ENCODE peak calls at places on chromosomes 4 and X, in four cellular contexts. M, L, V and S are unnamed samples.

GRCh38 chr4:9904976-9905587 is 116.2 kb downstream of the SLC2A9 start:
- DNase-seq in V (peak), L (no peak), M (no peak), S (no peak)

GRCh38 chr4:16450724-16451123 is 224.5 kb upstream of the TAPT1 start:
- DNase-seq in M (no peak), L (no peak), V (no peak), S (no peak)

GRCh38 chr4:179151770-179152169 is 1709.5 kb upstream of the AGA start:
- DNase-seq in V (no peak), M (no peak), L (no peak), S (peak)

GRCh38 chr4:85777908-85778808 is 303.2 kb downstream of the ARHGAP24 start:
- DNase-seq in L (no peak), M (peak), V (no peak), S (no peak)

GRCh38 chr4:88585908-88586307 is 6.4 kb upstream of the HERC3 start:
- DNase-seq in L (no peak), M (no peak), V (no peak), S (no peak)

GRCh38 chrX:57379296-57379695 is 92.8 kb downstream of the FAAH2 start:
- DNase-seq in V (no peak), M (no peak), L (no peak), S (no peak)

GRCh38 chr4:153669838-153670237 is 14.2 kb upstream of the TLR2 start:
- DNase-seq in V (no peak), M (no peak), L (no peak), S (no peak)

GRCh38 chrX:50893466-50893865 is 17.1 kb upstream of the BMP15 start:
- DNase-seq in M (no peak), V (no peak), L (no peak), S (no peak)

GRCh38 chr4:6989331-6989923 is 53.7 kb upstream of the TADA2B start:
- DNase-seq in V (no peak), M (no peak), L (no peak), S (no peak)

GRCh38 chr4:41668024-41668423 is 80.5 kb downstream of the PHOX2B start:
- DNase-seq in L (no peak), M (no peak), V (no peak), S (no peak)

GRCh38 chr4:95193391-95194224 is 355.2 kb downstream of the UNC5C start:
- DNase-seq in M (no peak), L (peak), V (peak), S (peak)

GRCh38 chr4:71441186-71442169 is 102.7 kb downstream of the SLC4A4 start:
- DNase-seq in V (no peak), L (no peak), M (no peak), S (no peak)

GRCh38 chr4:92012899-92013867 is 290.6 kb upstream of the GRID2 start:
- DNase-seq in M (no peak), L (peak), V (no peak), S (peak)

GRCh38 chr4:3136454-3136853 is 62.0 kb downstream of the HTT start:
- DNase-seq in V (no peak), M (no peak), L (no peak), S (no peak)

GRCh38 chrX:153969904-153970397 is 1.7 kb downstream of the HCFC1 start:
- DNase-seq in M (no peak), L (no peak), V (peak), S (no peak)

GRCh38 chr4:128461300-128462103 is 173.9 kb upstream of the PGRMC2 start:
- DNase-seq in V (no peak), M (no peak), L (no peak), S (peak)

GRCh38 chr4:159146007-159146330 is 43.1 kb downstream of the RAPGEF2 start:
- DNase-seq in L (no peak), M (no peak), V (no peak), S (no peak)

GRCh38 chr4:123399638-123400358 is 3.2 kb downstream of the SPRY1 start:
- DNase-seq in V (no peak), L (peak), M (no peak), S (no peak)

GRCh38 chrX:105331244-105331643 is 110.8 kb upstream of the TEX13A start:
- DNase-seq in V (no peak), L (no peak), M (no peak), S (no peak)

GRCh38 chr4:154491731-154492249 is at the start of gene DCHS2:
- DNase-seq in V (no peak), L (peak), M (peak), S (peak)

GRCh38 chr4:171880136-171880535 is 66.9 kb downstream of the GALNTL6 start:
- DNase-seq in L (no peak), V (no peak), M (no peak), S (no peak)

GRCh38 chr4:140078366-140078765 is 75.6 kb downstream of the MAML3 start:
- DNase-seq in V (no peak), L (peak), M (no peak), S (peak)

GRCh38 chr4:107747748-107748486 is 27.9 kb upstream of the PAPSS1 start:
- DNase-seq in M (no peak), V (no peak), L (no peak), S (no peak)

GRCh38 chr4:124179521-124180186 is 532.9 kb downstream of the ANKRD50 start:
- DNase-seq in L (no peak), V (no peak), M (no peak), S (no peak)

GRCh38 chr4:29588615-29589014 is 1131.6 kb upstream of the PCDH7 start:
- DNase-seq in L (no peak), M (no peak), V (no peak), S (no peak)

GRCh38 chrX:13078739-13079444 is 34.5 kb upstream of the FAM9C start:
- DNase-seq in M (no peak), L (no peak), V (no peak), S (no peak)

GRCh38 chrX:69116077-69116476 is 49.2 kb downstream of the PJA1 start:
- DNase-seq in L (no peak), V (no peak), M (no peak), S (no peak)

GRCh38 chr4:8272472-8273428 is 3.2 kb downstream of the HTRA3 start:
- DNase-seq in M (no peak), L (no peak), V (no peak), S (no peak)